ENCODE peak calls at places on chromosome 15, in seven cellular contexts. K is psoas muscle; M is Calu3; V is activated CD8-positive, alpha-beta T cell treated with anti-CD3 and anti-CD28 coated beads for 36 hours; P is AG09309; B is choroid plexus epithelial cell; T is OCI-LY7. Z is an unnamed sample.
A peak's percentile ranks its signal among the peaks of the same experiment; 100 is the strongest.

GRCh38 chr15:42151736-42152135 is 4.7 kb downstream of the PLA2G4F start:
- DNase-seq in K (no peak), M (no peak), V (no peak), P (no peak), B (peak; percentile 39), T (no peak), Z (no peak)

GRCh38 chr15:87672309-87672897 is 584.1 kb downstream of the NTRK3 start:
- DNase-seq in K (no peak), M (no peak), V (no peak), P (no peak), B (peak; percentile 55), T (no peak), Z (no peak)

GRCh38 chr15:82532383-82532990 is 7.8 kb downstream of the RPS17 start:
- DNase-seq in K (no peak), M (no peak), V (no peak), P (no peak), B (no peak), T (no peak), Z (no peak)

GRCh38 chr15:95742836-95743235 is 587.7 kb upstream of the NR2F2 start:
- DNase-seq in K (no peak), M (no peak), V (no peak), P (no peak), B (peak; percentile 11), T (no peak), Z (no peak)

GRCh38 chr15:42826251-42826890 is 89.4 kb upstream of the CDAN1 start:
- DNase-seq in K (no peak), M (no peak), V (no peak), P (no peak), B (no peak), T (no peak), Z (no peak)

GRCh38 chr15:96336643-96337353 is 6.3 kb downstream of the NR2F2 start:
- DNase-seq in K (no peak), M (no peak), V (no peak), P (no peak), B (peak; percentile 56), T (no peak), Z (no peak)

GRCh38 chr15:41666353-41666920 is 6.2 kb downstream of the MGA start:
- DNase-seq in K (no peak), M (no peak), V (no peak), P (no peak), B (peak; percentile 30), T (no peak), Z (no peak)

GRCh38 chr15:25251700-25252390 is 187.0 kb downstream of the UBE3A start:
- DNase-seq in K (peak; percentile 42), M (no peak), V (no peak), P (no peak), B (no peak), T (no peak), Z (peak; percentile 90)

GRCh38 chr15:29822100-29822684 is at the start of gene TJP1:
- DNase-seq in K (peak; percentile 85), M (peak; percentile 69), V (no peak), P (no peak), B (peak; percentile 85), T (no peak), Z (no peak)

GRCh38 chr15:57866149-57866736 is 159.7 kb downstream of the POLR2M start:
- DNase-seq in K (peak; percentile 59), M (peak; percentile 86), V (peak; percentile 78), P (no peak), B (peak; percentile 62), T (peak; percentile 44), Z (no peak)

GRCh38 chr15:81411056-81411455 is 37.0 kb upstream of the TMC3 start:
- DNase-seq in K (no peak), M (no peak), V (no peak), P (no peak), B (no peak), T (no peak), Z (no peak)

GRCh38 chr15:81338422-81339007 is 14.6 kb upstream of the STARD5 start:
- DNase-seq in K (peak; percentile 79), M (no peak), V (no peak), P (peak; percentile 91), B (peak; percentile 95), T (no peak), Z (no peak)

GRCh38 chr15:88623061-88623460 is 1.9 kb downstream of the AEN start:
- DNase-seq in K (no peak), M (no peak), V (peak; percentile 87), P (peak; percentile 37), B (peak; percentile 62), T (no peak), Z (no peak)

GRCh38 chr15:77702211-77702957 is 69.7 kb upstream of the LINGO1 start:
- DNase-seq in K (peak; percentile 16), M (peak; percentile 58), V (peak; percentile 49), P (no peak), B (peak; percentile 47), T (peak; percentile 7), Z (no peak)

GRCh38 chr15:75231836-75232235 is 26.3 kb upstream of the GOLGA6C start:
- DNase-seq in K (peak; percentile 15), M (no peak), V (no peak), P (no peak), B (no peak), T (no peak), Z (no peak)

GRCh38 chr15:90481023-90481422 is 48.7 kb upstream of the CRTC3 start:
- DNase-seq in K (no peak), M (no peak), V (peak; percentile 50), P (no peak), B (peak; percentile 23), T (peak; percentile 36), Z (no peak)

GRCh38 chr15:91384189-91384720 is 284.2 kb downstream of the SV2B start:
- DNase-seq in K (no peak), M (no peak), V (no peak), P (no peak), B (no peak), T (no peak), Z (no peak)

GRCh38 chr15:81196576-81197254 is at the start of gene IL16:
- DNase-seq in K (no peak), M (no peak), V (no peak), P (no peak), B (no peak), T (no peak), Z (no peak)

GRCh38 chr15:58066042-58066867 is 744 bp upstream of the ALDH1A2 start:
- DNase-seq in K (peak; percentile 82), M (peak; percentile 92), V (peak; percentile 58), P (no peak), B (peak; percentile 52), T (peak; percentile 9), Z (peak; percentile 75)

GRCh38 chr15:25741253-25741575 is 121.9 kb downstream of the ATP10A start:
- DNase-seq in K (no peak), M (no peak), V (no peak), P (no peak), B (no peak), T (peak; percentile 24), Z (no peak)

GRCh38 chr15:83556068-83556467 is 97.9 kb upstream of the ADAMTSL3 start:
- DNase-seq in K (no peak), M (no peak), V (no peak), P (no peak), B (no peak), T (no peak), Z (no peak)

GRCh38 chr15:73464602-73465001 is 21.6 kb downstream of the REC114 start:
- DNase-seq in K (no peak), M (peak; percentile 11), V (no peak), P (no peak), B (peak; percentile 3), T (no peak), Z (no peak)
- TF ChIP-seq CTCF in K (no peak), M (peak; percentile 61), V (peak; percentile 18), P (peak; percentile 9), B (peak; percentile 37), T (peak; percentile 30), Z (peak; percentile 32)

GRCh38 chr15:68224546-68225250 is 4.8 kb downstream of the CLN6 start:
- DNase-seq in K (no peak), M (no peak), V (peak; percentile 23), P (no peak), B (no peak), T (peak; percentile 79), Z (peak; percentile 40)
- TF ChIP-seq CTCF in K (no peak), M (no peak), V (no peak), P (no peak), B (no peak), T (no peak), Z (no peak)

GRCh38 chr15:67501177-67501835 is 19.6 kb upstream of the C15orf61 start:
- DNase-seq in K (no peak), M (no peak), V (no peak), P (no peak), B (peak; percentile 73), T (peak; percentile 57), Z (no peak)
- TF ChIP-seq CTCF in K (peak; percentile 35), M (no peak), V (no peak), P (peak; percentile 52), B (peak; percentile 58), T (peak; percentile 81), Z (peak; percentile 78)

DNA sequence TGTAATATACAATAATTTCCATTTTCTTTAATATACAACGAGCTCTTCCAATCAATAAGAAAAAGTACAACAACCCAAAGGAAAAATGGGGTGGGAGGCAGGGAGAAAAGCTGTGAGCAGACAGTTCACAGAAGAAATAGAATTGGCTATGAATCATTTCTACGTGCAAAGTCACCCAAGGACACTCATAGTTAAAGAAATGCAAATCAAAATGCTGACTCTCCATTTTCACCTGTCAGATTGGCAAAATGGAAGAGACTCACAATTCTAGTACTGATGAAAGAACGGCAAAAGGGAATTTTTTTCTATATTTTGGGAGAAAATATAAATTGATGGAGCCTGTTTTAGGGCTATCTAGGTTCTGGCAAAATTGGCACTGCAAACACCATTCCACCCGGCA is 116.3 kb upstream of the MEF2A start:
- DNase-seq in K (no peak), M (no peak), V (no peak), P (no peak), B (no peak), T (no peak), Z (no peak)
- TF ChIP-seq CTCF in K (no peak), M (no peak), V (no peak), P (no peak), B (no peak), T (no peak), Z (no peak)

GRCh38 chr15:80087104-80087503 is 27.6 kb downstream of the ZFAND6 start:
- DNase-seq in K (no peak), M (no peak), V (no peak), P (no peak), B (no peak), T (no peak), Z (no peak)
- TF ChIP-seq CTCF in K (no peak), M (no peak), V (no peak), P (peak; percentile 30), B (no peak), T (no peak), Z (peak; percentile 54)

GRCh38 chr15:38768970-38769369 is 204.4 kb upstream of the RASGRP1 start:
- DNase-seq in K (no peak), M (no peak), V (peak; percentile 1), P (no peak), B (peak; percentile 66), T (no peak), Z (no peak)
- TF ChIP-seq CTCF in K (no peak), M (no peak), V (no peak), P (peak; percentile 61), B (peak; percentile 76), T (peak; percentile 37), Z (peak; percentile 69)

Z was measured in chondrocyte.